ENCODE peak calls at places on chromosomes 13 and 19, in four cellular contexts. Z, V, P and D are unnamed samples.

GRCh38 chr13:105276571-105276970 is 1258.9 kb downstream of the EFNB2 start:
- DNase-seq in Z (no peak), V (no peak), P (no peak), D (no peak)

GRCh38 chr19:3073159-3073563 is 10.9 kb upstream of the TLE5 start:
- DNase-seq in P (no peak), V (peak), Z (no peak), D (peak)

GRCh38 chr13:42137856-42138537 is 89.5 kb downstream of the DGKH start:
- DNase-seq in V (peak), P (no peak), Z (no peak), D (no peak)

GRCh38 chr19:24046550-24046949 is 40.4 kb upstream of the ZNF254 start:
- DNase-seq in Z (no peak), P (no peak), V (no peak), D (no peak)

GRCh38 chr19:6970478-6970877 is 50.8 kb downstream of the MBD3L2B start:
- DNase-seq in V (no peak), Z (no peak), P (no peak), D (peak)

GRCh38 chr19:53328967-53329366 is 4.6 kb upstream of the ZNF845 start:
- DNase-seq in V (peak), P (peak), Z (no peak), D (no peak)

GRCh38 chr19:45173816-45174215 is 4.2 kb downstream of the TRAPPC6A start:
- DNase-seq in V (peak), Z (no peak), P (no peak), D (peak)

GRCh38 chr13:104832265-104832664 is 1703.2 kb downstream of the EFNB2 start:
- DNase-seq in P (no peak), V (no peak), Z (no peak), D (no peak)

GRCh38 chr19:7904074-7905020 is 670 bp downstream of the MAP2K7 start:
- DNase-seq in Z (no peak), V (no peak), P (peak), D (peak)

GRCh38 chr19:46385636-46386035 is 27.7 kb downstream of the CCDC8 start:
- DNase-seq in V (no peak), P (no peak), Z (no peak), D (no peak)

GRCh38 chr19:8571006-8571411 is 6.2 kb downstream of the MYO1F start:
- DNase-seq in P (peak), Z (no peak), V (peak), D (peak)

GRCh38 chr19:46537136-46538097 is 41.8 kb upstream of the PNMA8B start:
- DNase-seq in P (peak), V (peak), Z (no peak), D (peak)

GRCh38 chr13:32026619-32027018 is 5.0 kb upstream of the FRY start:
- DNase-seq in Z (no peak), V (no peak), P (no peak), D (no peak)

GRCh38 chr19:9953802-9954542 is 17.7 kb upstream of the OLFM2 start:
- DNase-seq in Z (no peak), P (no peak), V (no peak), D (peak)

GRCh38 chr19:810077-810855 is 11.5 kb downstream of the PLPPR3 start:
- DNase-seq in Z (no peak), V (no peak), P (no peak), D (no peak)

GRCh38 chr19:48859711-48860572 is 8.5 kb downstream of the PLEKHA4 start:
- DNase-seq in P (peak), V (no peak), Z (no peak), D (no peak)

GRCh38 chr19:5349041-5349440 is 8.4 kb upstream of the PTPRS start:
- DNase-seq in Z (no peak), V (no peak), P (no peak), D (no peak)

GRCh38 chr19:14519860-14520407 is 1.7 kb upstream of the DNAJB1 start:
- DNase-seq in V (peak), Z (no peak), P (no peak), D (peak)

GRCh38 chr13:109682534-109683244 is 103.7 kb downstream of the IRS2 start:
- DNase-seq in Z (no peak), P (no peak), V (no peak), D (no peak)

GRCh38 chr19:44666852-44667251 is 4.4 kb upstream of the CEACAM19 start:
- DNase-seq in Z (no peak), V (no peak), P (no peak), D (no peak)

GRCh38 chr19:35040826-35041547 is 534 bp upstream of the HPN start:
- DNase-seq in P (peak), V (peak), Z (peak), D (no peak)

GRCh38 chr19:50844296-50844935 is 10.3 kb upstream of the KLK3 start:
- DNase-seq in V (no peak), Z (no peak), P (no peak), D (no peak)

GRCh38 chr19:4069331-4069959 is 2.7 kb upstream of the ZBTB7A start:
- DNase-seq in Z (no peak), V (no peak), P (no peak), D (no peak)

GRCh38 chr13:34762312-34762711 is 179.8 kb upstream of the NBEA start:
- DNase-seq in Z (no peak), P (no peak), V (peak), D (no peak)

GRCh38 chr13:68522184-68522583 is 1292.0 kb upstream of the PCDH9 start:
- DNase-seq in P (no peak), V (no peak), Z (no peak), D (no peak)

GRCh38 chr13:100440756-100441421 is 147.7 kb downstream of the GGACT start:
- DNase-seq in V (peak), P (no peak), Z (no peak), D (no peak)

GRCh38 chr19:6073858-6074708 is 36.2 kb downstream of the RFX2 start:
- DNase-seq in P (no peak), V (no peak), Z (no peak), D (no peak)

GRCh38 chr19:41421314-41421713 is 5.9 kb downstream of the B3GNT8 start:
- DNase-seq in V (no peak), Z (no peak), P (no peak), D (no peak)

GRCh38 chr13:22210134-22210930 is 539.5 kb downstream of the FGF9 start:
- DNase-seq in Z (no peak), P (no peak), V (no peak), D (no peak)